ENCODE peak calls at places on chromosomes 2 and 18, in eight cellular contexts. U is activated T-helper 9 cell treated with anti-CD3 and anti-CD28 coated beads, Interleukin-2, amount 50 U/mL, for 16 hours; F is activated CD4-positive, CD25-positive, alpha-beta regulatory T cell; D is iris pigment epithelial cell; L is NCI-H1092 treated with DMSO at 0.1 percent for 48 hours; A is adrenal gland; R is C1 segment of cervical spinal cord; T is NCI-H748 treated with DMSO at 0.1 percent for 48 hours. Z is an unnamed sample.
A peak's percentile ranks its signal among the peaks of the same experiment; 100 is the strongest.

GRCh38 chr18:35326695-35327387 is 17.4 kb downstream of the ZNF24 start:
- DNase-seq in U (no peak), R (no peak), F (no peak), L (no peak), T (no peak), D (no peak), A (no peak), Z (no peak)

GRCh38 chr18:72452328-72452727 is 91.8 kb downstream of the CBLN2 start:
- DNase-seq in L (no peak), T (no peak), D (no peak), A (no peak), U (no peak), R (no peak), F (no peak), Z (no peak)

GRCh38 chr2:285506-285905 is 2.4 kb downstream of the ALKAL2 start:
- DNase-seq in R (no peak), D (peak; percentile 86), T (no peak), U (no peak), F (no peak), A (no peak), L (no peak), Z (no peak)

GRCh38 chr2:106044021-106044420 is 150.1 kb downstream of the UXS1 start:
- DNase-seq in F (no peak), L (no peak), U (no peak), A (no peak), D (no peak), R (no peak), T (no peak), Z (no peak)

GRCh38 chr2:215435261-215435808 is 533 bp downstream of the FN1 start:
- DNase-seq in D (no peak), F (no peak), A (no peak), U (no peak), T (peak; percentile 18), L (no peak), R (peak; percentile 52), Z (no peak)

GRCh38 chr2:27263287-27264252 is 723 bp upstream of the SLC30A3 start:
- DNase-seq in A (no peak), L (no peak), R (no peak), D (no peak), U (no peak), T (peak; percentile 25), F (no peak), Z (no peak)

GRCh38 chr18:79484661-79485621 is 89.2 kb downstream of the NFATC1 start:
- DNase-seq in T (no peak), L (no peak), F (no peak), D (peak; percentile 96), R (no peak), A (no peak), U (no peak), Z (peak; percentile 74)

GRCh38 chr2:218286570-218287459 is 5.5 kb downstream of the TMBIM1 start:
- DNase-seq in F (peak; percentile 30), A (peak; percentile 95), R (peak; percentile 78), D (peak; percentile 98), T (no peak), L (no peak), U (peak; percentile 72), Z (peak; percentile 95)

GRCh38 chr18:9421788-9422329 is 53.5 kb upstream of the RALBP1 start:
- DNase-seq in A (no peak), L (no peak), T (no peak), U (no peak), F (no peak), R (no peak), D (no peak), Z (no peak)

GRCh38 chr2:237321746-237322145 is 92.2 kb downstream of the COL6A3 start:
- DNase-seq in T (no peak), L (no peak), U (no peak), D (no peak), R (no peak), F (no peak), A (no peak), Z (no peak)

GRCh38 chr2:62460175-62460574 is 45.8 kb downstream of the TMEM17 start:
- DNase-seq in T (no peak), L (no peak), R (no peak), D (no peak), A (no peak), F (no peak), U (no peak), Z (no peak)

GRCh38 chr18:22977847-22978701 is 44.9 kb downstream of the RBBP8 start:
- DNase-seq in R (no peak), A (peak; percentile 33), L (no peak), D (peak; percentile 89), T (no peak), U (no peak), F (no peak), Z (no peak)

GRCh38 chr18:13425357-13426095 is 207.0 kb downstream of the LDLRAD4 start:
- DNase-seq in R (no peak), L (no peak), U (no peak), F (no peak), T (peak; percentile 41), A (no peak), D (no peak), Z (no peak)

GRCh38 chr2:52964916-52965530 is 802.6 kb upstream of the CHAC2 start:
- DNase-seq in F (no peak), L (no peak), R (no peak), U (no peak), T (no peak), A (no peak), D (no peak), Z (no peak)

GRCh38 chr2:109348645-109349554 is 219.9 kb downstream of the SH3RF3 start:
- DNase-seq in L (no peak), R (no peak), F (peak; percentile 46), U (no peak), A (no peak), T (no peak), D (no peak), Z (no peak)

GRCh38 chr2:231399853-231400667 is 4.5 kb downstream of the B3GNT7 start:
- DNase-seq in D (no peak), T (no peak), A (peak; percentile 80), R (peak; percentile 43), L (peak; percentile 3), U (no peak), F (no peak), Z (peak; percentile 47)

GRCh38 chr2:160109243-160109642 is 46.8 kb upstream of the PLA2R1 start:
- DNase-seq in U (no peak), F (no peak), D (no peak), R (no peak), T (no peak), L (no peak), A (no peak), Z (no peak)

GRCh38 chr2:2913601-2914120 is 464.0 kb downstream of the EIPR1 start:
- DNase-seq in U (no peak), R (no peak), D (no peak), A (no peak), F (no peak), T (no peak), L (no peak), Z (no peak)

GRCh38 chr2:100376836-100377235 is 40.6 kb downstream of the CHST10 start:
- DNase-seq in U (no peak), R (no peak), L (no peak), T (no peak), F (no peak), D (no peak), A (no peak), Z (no peak)

GRCh38 chr2:33153008-33153407 is 206.3 kb downstream of the LTBP1 start:
- DNase-seq in R (no peak), U (no peak), T (no peak), L (no peak), F (no peak), D (peak; percentile 91), A (no peak), Z (no peak)

GRCh38 chr2:212136216-212136795 is 402.3 kb downstream of the ERBB4 start:
- DNase-seq in T (no peak), L (peak; percentile 7), F (no peak), D (peak; percentile 20), R (no peak), U (no peak), A (no peak), Z (no peak)

GRCh38 chr18:5891361-5892215 is 3.7 kb downstream of the TMEM200C start:
- DNase-seq in T (no peak), A (no peak), R (no peak), U (no peak), F (no peak), D (no peak), L (no peak), Z (no peak)

GRCh38 chr18:39149211-39149806 is 1583.7 kb upstream of the CELF4 start:
- DNase-seq in F (no peak), D (no peak), U (no peak), R (no peak), L (no peak), T (no peak), A (no peak), Z (no peak)

GRCh38 chr2:173414823-173415322 is 60.2 kb downstream of the CDCA7 start:
- DNase-seq in R (no peak), F (no peak), U (no peak), L (no peak), T (no peak), D (peak; percentile 84), A (peak; percentile 39), Z (no peak)

GRCh38 chr2:109632158-109632789 is 18.1 kb downstream of the SOWAHC start:
- DNase-seq in D (no peak), R (no peak), F (no peak), A (no peak), U (no peak), L (no peak), T (no peak), Z (no peak)

GRCh38 chr2:20584637-20585321 is 66.1 kb downstream of the HS1BP3 start:
- DNase-seq in T (no peak), R (peak; percentile 46), L (no peak), F (no peak), A (peak; percentile 81), U (no peak), D (peak; percentile 97), Z (peak; percentile 43)